ENCODE peak calls at places on chromosomes 7 and 10, in nine cellular contexts. H is pancreas; O is stimulated activated effector memory CD8-positive, alpha-beta T cell treated with anti-CD3 and anti-CD28 coated beads, Interleukin-12 subunit alpha, Interleukin-12 subunit beta, amount 100 ng/mL, for 72 hours; L is activated naive CD8-positive, alpha-beta T cell treated with anti-CD3 and anti-CD28 coated beads, Interleukin-2, amount 50 U/mL, for 24 hours; E is activated CD8-positive, alpha-beta T cell treated with anti-CD3 and anti-CD28 coated beads for 36 hours; A is CD4-positive, alpha-beta T cell; V is right lobe of liver; G is central memory CD8-positive, alpha-beta T cell; S is sciatic nerve. Q is an unnamed sample.

GRCh38 chr10:88840881-88841280 is 10.8 kb downstream of the ANKRD22 start:
- ATAC-seq in H (peak; percentile 76), O (no peak), L (no peak), E (no peak), A (no peak), V (peak; percentile 82), G (no peak), S (peak; percentile 17), Q (no peak)

GRCh38 chr7:40584667-40585433 is 450.0 kb downstream of the SUGCT start:
- ATAC-seq in H (no peak), O (no peak), L (no peak), E (no peak), A (no peak), V (no peak), G (no peak), S (no peak), Q (no peak)

GRCh38 chr7:66518151-66518691 is 110.5 kb upstream of the KCTD7 start:
- ATAC-seq in H (no peak), O (no peak), L (peak; percentile 14), E (no peak), A (no peak), V (peak; percentile 7), G (no peak), S (peak; percentile 11), Q (no peak)

GRCh38 chr10:71476249-71477011 is 79.7 kb downstream of the CDH23 start:
- ATAC-seq in H (peak; percentile 38), O (no peak), L (no peak), E (no peak), A (no peak), V (no peak), G (no peak), S (peak; percentile 91), Q (peak; percentile 83)

GRCh38 chr7:157442456-157442855 is 105.7 kb downstream of the DNAJB6 start:
- ATAC-seq in H (no peak), O (no peak), L (no peak), E (no peak), A (no peak), V (no peak), G (no peak), S (no peak), Q (no peak)

GRCh38 chr7:4714767-4715384 is 32.8 kb downstream of the FOXK1 start:
- ATAC-seq in H (no peak), O (no peak), L (no peak), E (no peak), A (no peak), V (no peak), G (no peak), S (no peak), Q (no peak)

GRCh38 chr10:117260094-117260493 is 19.2 kb downstream of the SLC18A2 start:
- ATAC-seq in H (no peak), O (no peak), L (no peak), E (no peak), A (no peak), V (no peak), G (no peak), S (no peak), Q (no peak)

GRCh38 chr10:69572159-69573055 is 815 bp downstream of the NEUROG3 start:
- ATAC-seq in H (no peak), O (peak; percentile 84), L (peak; percentile 70), E (peak; percentile 62), A (no peak), V (no peak), G (peak; percentile 51), S (peak; percentile 31), Q (no peak)

GRCh38 chr10:102227050-102227449 is 951 bp downstream of the ELOVL3 start:
- ATAC-seq in H (no peak), O (no peak), L (no peak), E (no peak), A (no peak), V (no peak), G (no peak), S (no peak), Q (no peak)

GRCh38 chr10:132970641-132971438 is 28.5 kb upstream of the CFAP46 start:
- ATAC-seq in H (no peak), O (no peak), L (no peak), E (no peak), A (no peak), V (no peak), G (no peak), S (no peak), Q (no peak)

GRCh38 chr10:74755273-74755672 is 71.1 kb upstream of the KAT6B start:
- ATAC-seq in H (no peak), O (no peak), L (no peak), E (no peak), A (no peak), V (no peak), G (no peak), S (no peak), Q (no peak)

GRCh38 chr7:72336382-72336886 is 75.7 kb downstream of the CALN1 start:
- ATAC-seq in H (peak; percentile 30), O (peak; percentile 8), L (no peak), E (no peak), A (no peak), V (peak; percentile 46), G (no peak), S (no peak), Q (no peak)

GRCh38 chr10:4947039-4947634 is 16.1 kb upstream of the AKR1C1 start:
- ATAC-seq in H (peak; percentile 63), O (no peak), L (no peak), E (no peak), A (no peak), V (peak; percentile 75), G (no peak), S (peak; percentile 61), Q (peak; percentile 34)

GRCh38 chr7:20200361-20200760 is 16.8 kb downstream of the MACC1 start:
- ATAC-seq in H (no peak), O (no peak), L (no peak), E (no peak), A (no peak), V (no peak), G (no peak), S (no peak), Q (no peak)

GRCh38 chr7:110442386-110442837 is 648.5 kb upstream of the LRRN3 start:
- ATAC-seq in H (peak; percentile 72), O (no peak), L (no peak), E (no peak), A (no peak), V (peak; percentile 63), G (no peak), S (no peak), Q (no peak)

GRCh38 chr10:65314253-65314652 is 1611.6 kb upstream of the LRRTM3 start:
- ATAC-seq in H (no peak), O (no peak), L (no peak), E (no peak), A (no peak), V (no peak), G (no peak), S (no peak), Q (no peak)

GRCh38 chr10:5043716-5044115 is 40.1 kb upstream of the AKR1C2 start:
- ATAC-seq in H (peak; percentile 87), O (no peak), L (no peak), E (no peak), A (no peak), V (peak; percentile 79), G (no peak), S (peak; percentile 81), Q (peak; percentile 51)

GRCh38 chr7:152871678-152872060 is 112.1 kb downstream of the ACTR3B start:
- ATAC-seq in H (no peak), O (no peak), L (no peak), E (no peak), A (no peak), V (no peak), G (no peak), S (no peak), Q (no peak)

GRCh38 chr7:39686261-39686924 is 63.0 kb downstream of the RALA start:
- ATAC-seq in H (no peak), O (peak; percentile 90), L (peak; percentile 81), E (peak; percentile 89), A (no peak), V (no peak), G (no peak), S (no peak), Q (no peak)

GRCh38 chr10:93272884-93273675 is 199.4 kb downstream of the CYP26A1 start:
- ATAC-seq in H (no peak), O (no peak), L (no peak), E (no peak), A (no peak), V (no peak), G (no peak), S (no peak), Q (no peak)

GRCh38 chr7:24408798-24409428 is 124.9 kb downstream of the NPY start:
- ATAC-seq in H (no peak), O (no peak), L (no peak), E (no peak), A (no peak), V (no peak), G (no peak), S (no peak), Q (no peak)

GRCh38 chr7:46485481-46486065 is 564.5 kb upstream of the IGFBP3 start:
- ATAC-seq in H (no peak), O (no peak), L (no peak), E (no peak), A (no peak), V (no peak), G (no peak), S (no peak), Q (no peak)

GRCh38 chr10:17859492-17860156 is 50.5 kb downstream of the MRC1 start:
- ATAC-seq in H (no peak), O (no peak), L (no peak), E (no peak), A (peak; percentile 62), V (no peak), G (no peak), S (no peak), Q (no peak)

GRCh38 chr10:76119515-76119914 is 688.1 kb downstream of the LRMDA start:
- ATAC-seq in H (no peak), O (no peak), L (no peak), E (no peak), A (no peak), V (no peak), G (no peak), S (no peak), Q (no peak)

GRCh38 chr7:7693881-7694280 is 24.5 kb downstream of the RPA3 start:
- ATAC-seq in H (no peak), O (no peak), L (no peak), E (no peak), A (no peak), V (no peak), G (no peak), S (no peak), Q (no peak)

GRCh38 chr7:80088705-80089104 is 45.9 kb upstream of the GNAI1 start:
- ATAC-seq in H (no peak), O (no peak), L (no peak), E (no peak), A (no peak), V (no peak), G (no peak), S (peak; percentile 66), Q (no peak)

GRCh38 chr10:63670291-63670898 is 149.2 kb downstream of the REEP3 start:
- ATAC-seq in H (no peak), O (peak; percentile 78), L (no peak), E (no peak), A (no peak), V (peak; percentile 82), G (no peak), S (peak; percentile 32), Q (peak; percentile 47)

GRCh38 chr7:136718191-136718590 is 150.3 kb upstream of the CHRM2 start:
- ATAC-seq in H (no peak), O (no peak), L (no peak), E (no peak), A (no peak), V (no peak), G (no peak), S (no peak), Q (no peak)

GRCh38 chr7:48428091-48428710 is 256.9 kb downstream of the ABCA13 start:
- ATAC-seq in H (no peak), O (no peak), L (no peak), E (no peak), A (no peak), V (no peak), G (no peak), S (no peak), Q (no peak)

GRCh38 chr7:120799813-120800483 is 58.0 kb downstream of the TSPAN12 start:
- ATAC-seq in H (no peak), O (peak; percentile 33), L (no peak), E (peak; percentile 30), A (no peak), V (no peak), G (no peak), S (no peak), Q (no peak)

GRCh38 chr7:55517191-55517633 is 55.1 kb downstream of the VOPP1 start:
- ATAC-seq in H (no peak), O (peak; percentile 99), L (peak; percentile 92), E (peak; percentile 88), A (peak; percentile 63), V (no peak), G (peak; percentile 57), S (no peak), Q (no peak)

Q was measured in gastroesophageal sphincter.